ENCODE peak calls at places on chromosomes 16 and 17, in five cellular contexts. N is GM23338, J is tibial artery, T is mucosa of descending colon, L is HCT116. K is an unnamed sample.

GRCh38 chr16:30033270-30033669 is 2.2 kb upstream of the TLCD3B start:
- DNase-seq in J (no peak), L (no peak), N (no peak), T (no peak), K (no peak)

GRCh38 chr16:47886631-47887415 is 269.0 kb downstream of the ABCC12 start:
- DNase-seq in N (no peak), T (no peak), L (no peak), J (no peak), K (no peak)

GRCh38 chr17:82960419-82961271 is 118.8 kb upstream of the METRNL start:
- DNase-seq in L (no peak), T (peak; percentile 56), J (no peak), N (no peak), K (no peak)

GRCh38 chr16:88566158-88566557 is 4.0 kb upstream of the ZC3H18 start:
- DNase-seq in T (no peak), N (peak; percentile 36), L (peak; percentile 34), J (no peak), K (no peak)

GRCh38 chr17:56532926-56533325 is 60.6 kb upstream of the NOG start:
- DNase-seq in N (no peak), L (no peak), J (no peak), T (no peak), K (no peak)

GRCh38 chr16:67542464-67542863 is 13.8 kb downstream of the RIPOR1 start:
- DNase-seq in T (no peak), J (no peak), N (peak; percentile 32), L (peak; percentile 59), K (peak; percentile 83)

GRCh38 chr16:48958681-48959080 is 323.0 kb downstream of the CBLN1 start:
- DNase-seq in L (no peak), T (no peak), N (no peak), J (no peak), K (no peak)

GRCh38 chr17:82272495-82273326 is 789 bp downstream of the CSNK1D start:
- DNase-seq in L (no peak), T (peak; percentile 78), J (peak; percentile 31), N (peak; percentile 48), K (peak; percentile 40)

DNA sequence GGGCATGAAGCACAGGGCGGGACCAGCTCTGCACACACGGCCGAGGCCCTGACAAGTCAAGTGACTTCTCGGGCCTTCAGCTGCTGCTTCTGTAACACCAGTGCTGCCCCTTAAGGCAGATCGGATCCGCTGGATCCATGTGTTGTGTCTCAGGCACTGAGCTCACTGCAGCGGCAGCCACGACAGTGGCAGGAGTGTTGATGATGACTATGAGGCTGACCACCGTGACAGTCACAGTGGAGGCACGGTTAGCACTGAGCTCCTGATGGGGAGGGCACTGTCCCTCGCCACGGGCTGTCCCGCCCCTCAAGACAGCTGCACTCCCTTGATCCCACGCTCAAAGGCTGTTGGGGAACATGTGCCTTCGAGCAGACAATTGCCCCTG is 29.4 kb downstream of the PEMT start:
- DNase-seq in L (no peak), J (no peak), T (no peak), N (no peak), K (no peak)
- H3K4me3 ChIP-seq in L (no peak overlapping the region), J (no peak overlapping the region), T (no peak overlapping the region), N (no peak overlapping the region), K (no peak overlapping the region)

DNA sequence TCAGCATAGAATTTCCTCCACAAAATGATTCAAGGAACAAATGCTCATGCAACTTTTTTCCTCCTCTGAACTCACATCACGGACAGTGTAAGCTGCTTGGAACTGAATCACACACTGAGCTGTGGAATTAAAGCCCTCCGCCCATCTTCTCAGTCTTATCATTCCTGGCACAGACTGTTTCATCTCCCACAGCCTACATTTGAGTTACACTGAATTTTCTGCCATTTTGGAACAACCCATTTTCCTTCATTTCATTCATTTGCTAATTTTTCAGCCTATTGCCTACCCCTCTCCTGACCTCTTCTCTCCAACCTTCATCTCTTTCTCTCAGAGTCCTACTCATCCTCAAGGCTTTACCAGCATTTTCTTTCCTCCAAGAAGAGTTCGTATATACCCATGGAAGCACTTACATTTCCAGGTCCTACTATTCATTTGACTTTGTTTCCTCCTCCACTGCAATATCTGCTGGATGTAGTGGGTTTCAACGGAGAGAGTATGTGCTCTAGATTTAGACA is 39.1 kb upstream of the TOM1L1 start:
- DNase-seq in J (no peak), N (no peak), T (no peak), L (no peak), K (no peak)
- TF ChIP-seq CTCF in J (no peak), N (no peak), T (no peak), L (no peak), K (no peak)

DNA sequence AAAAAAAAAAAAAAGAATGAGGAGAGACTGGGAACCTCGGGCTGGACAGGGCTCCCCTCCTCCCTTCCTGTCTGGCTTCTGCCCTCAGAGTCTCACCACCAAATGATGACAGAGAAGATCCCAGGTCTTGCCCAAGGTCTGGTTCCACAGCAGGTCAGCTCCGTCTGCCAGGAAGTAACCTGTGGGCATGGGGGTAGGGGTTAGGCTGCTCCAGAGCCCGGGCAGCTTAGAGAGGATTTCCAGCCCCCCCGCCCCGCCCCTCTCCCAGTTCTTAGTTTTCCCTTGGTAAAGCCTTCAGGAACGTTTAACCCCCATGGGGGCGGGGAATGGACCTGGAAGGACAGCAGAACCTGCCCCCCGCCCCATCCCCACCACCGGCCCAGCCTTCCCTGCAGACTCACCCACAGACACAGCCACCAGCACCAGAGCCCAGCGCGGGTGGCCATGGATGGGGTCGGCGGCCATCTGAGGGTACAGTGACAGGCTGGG is 730 bp downstream of the TLCD2 start:
- DNase-seq in J (no peak), N (peak; percentile 35), T (no peak), L (no peak), K (no peak)
- H3K4me3 ChIP-seq in J (peak overlapping the region; percentile 97), N (peak overlapping the region; percentile 82), T (peak overlapping the region; percentile 70), L (peak overlapping the region; percentile 70), K (peak overlapping the region; percentile 53)

GRCh38 chr17:73560661-73561060 is 83.6 kb downstream of the SDK2 start:
- DNase-seq in J (no peak), T (no peak), L (peak; percentile 27), N (peak; percentile 64), K (no peak)
- TF ChIP-seq CTCF in J (no peak), T (no peak), L (peak; percentile 20), N (peak; percentile 71), K (peak; percentile 24)

DNA sequence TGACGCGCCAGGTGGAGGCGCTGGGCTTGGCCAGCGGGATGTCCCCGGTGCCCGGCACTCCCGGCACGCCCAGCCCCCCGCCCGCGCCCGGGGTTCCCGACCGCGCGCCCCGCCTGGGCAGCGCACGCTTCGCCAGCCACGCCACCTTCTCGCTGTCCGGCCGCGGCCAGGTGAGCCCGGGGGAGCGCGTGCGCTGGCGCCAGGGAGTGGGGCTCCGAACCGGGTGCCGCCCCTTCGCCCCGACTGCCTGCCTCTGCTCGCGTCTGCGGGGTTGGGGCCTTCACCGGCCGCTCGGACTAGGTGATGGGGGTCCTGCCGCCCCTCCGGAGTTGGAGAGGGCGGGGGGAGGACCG is 482 bp downstream of the SMTNL2 start:
- DNase-seq in J (no peak), N (peak; percentile 52), L (no peak), T (no peak), K (no peak)
- H3K4me3 ChIP-seq in J (peak overlapping the region; percentile 48), N (peak overlapping the region; percentile 74), L (peak overlapping the region; percentile 65), T (no peak overlapping the region), K (no peak overlapping the region)

DNA sequence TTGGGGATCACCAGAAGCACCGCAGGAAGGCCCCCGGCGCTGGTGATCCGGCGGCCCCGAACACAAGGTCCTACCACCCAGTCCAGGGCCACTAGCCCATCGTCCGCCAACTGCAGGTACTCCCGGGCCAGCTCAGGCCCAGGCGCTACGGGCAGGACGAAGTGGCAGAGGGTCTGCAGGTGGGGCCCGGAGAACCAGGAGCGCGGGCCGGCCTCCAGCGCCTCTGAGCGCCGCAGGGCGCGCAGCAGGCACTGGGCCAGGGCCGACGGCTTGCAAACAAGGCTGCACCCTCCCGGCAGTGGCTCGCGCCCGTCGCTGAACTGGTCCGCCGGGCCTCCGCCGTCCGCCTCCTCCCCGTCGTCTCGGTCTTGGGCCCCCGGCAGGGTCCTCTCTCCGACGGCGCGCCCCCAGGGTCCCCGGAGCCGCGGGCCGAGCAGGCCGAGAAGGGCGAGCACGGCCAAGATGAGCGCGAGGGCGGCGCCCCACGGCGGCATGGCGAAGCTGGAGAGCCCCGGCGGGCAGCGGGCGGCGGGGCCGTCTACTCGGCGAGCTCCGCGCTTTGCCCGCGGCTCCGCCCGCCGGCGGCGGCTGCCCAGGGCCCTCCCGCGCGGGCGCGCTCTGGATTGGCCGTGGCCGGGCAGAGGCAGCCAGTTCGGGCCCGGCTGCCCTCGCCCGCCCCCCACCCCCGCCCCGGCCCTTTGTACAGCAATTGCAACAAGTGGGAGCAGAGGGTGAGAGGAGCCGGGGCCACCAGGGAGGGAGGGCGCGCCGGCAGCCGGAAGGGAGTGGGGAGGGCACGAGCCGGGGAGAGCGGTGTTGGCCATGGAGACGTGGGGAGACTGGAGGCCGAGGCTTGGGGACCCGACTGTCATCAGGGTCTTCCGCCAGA is at the start of gene ABHD15:
- DNase-seq in L (peak; percentile 19), N (peak; percentile 67), J (peak; percentile 66), T (peak; percentile 86), K (peak; percentile 52)
- TF ChIP-seq CTCF in L (no peak), N (no peak), J (no peak), T (no peak), K (no peak)

GRCh38 chr17:10034719-10035475 is 129.8 kb upstream of the RCVRN start:
- DNase-seq in N (no peak), L (no peak), T (no peak), J (no peak), K (no peak)

GRCh38 chr17:10033982-10034381 is 128.9 kb upstream of the RCVRN start:
- DNase-seq in T (no peak), N (no peak), L (no peak), J (peak; percentile 60), K (no peak)

GRCh38 chr17:10032142-10032541 is 127.1 kb upstream of the RCVRN start:
- DNase-seq in L (no peak), J (no peak), T (no peak), N (peak; percentile 26), K (no peak)

GRCh38 chr17:10033449-10033848 is 128.4 kb upstream of the RCVRN start:
- DNase-seq in J (no peak), N (no peak), T (no peak), L (no peak), K (no peak)

GRCh38 chr17:10036511-10037061 is 131.5 kb upstream of the RCVRN start:
- DNase-seq in N (no peak), L (no peak), J (peak; percentile 65), T (peak; percentile 68), K (no peak)
- H3K4me3 ChIP-seq in N (no peak overlapping the region), L (no peak overlapping the region), J (peak overlapping the region; percentile 24), T (no peak overlapping the region), K (no peak overlapping the region)